ENCODE peak calls at places on chromosome 14, in nine cellular contexts. P is spleen, Y is HepG2, N is tibial artery, M is A673, L is IMR-90, D is lower lobe of right lung, Q is K562, G is transverse colon. H is an unnamed sample.

GRCh38 chr14:69610020-69610858 is 1.2 kb upstream of the SUSD6 start:
- DNase-seq in G (no peak), Y (no peak), Q (no peak), D (no peak), N (no peak), L (no peak), M (no peak), P (no peak), H (no peak)

GRCh38 chr14:23047042-23047634 is 5.1 kb downstream of the PSMB11 start:
- DNase-seq in L (no peak), P (no peak), G (no peak), Y (no peak), M (peak; percentile 30), D (no peak), N (no peak), Q (no peak), H (no peak)

GRCh38 chr14:97441740-97442362 is 644.7 kb downstream of the VRK1 start:
- DNase-seq in L (no peak), Q (no peak), N (no peak), Y (no peak), P (no peak), D (no peak), G (no peak), M (peak; percentile 19), H (no peak)

GRCh38 chr14:75470238-75470797 is 42.5 kb downstream of the JDP2 start:
- DNase-seq in M (no peak), Y (no peak), Q (no peak), N (no peak), P (no peak), G (peak; percentile 52), L (no peak), D (peak; percentile 61), H (no peak)

GRCh38 chr14:43410631-43411030 is 1096.5 kb downstream of the FSCB start:
- DNase-seq in M (no peak), N (no peak), L (no peak), P (peak; percentile 48), Y (no peak), G (no peak), Q (no peak), D (no peak), H (no peak)

GRCh38 chr14:69670093-69670492 is 58.7 kb downstream of the SUSD6 start:
- DNase-seq in P (no peak), D (no peak), N (no peak), L (no peak), G (no peak), Y (no peak), Q (no peak), M (no peak), H (no peak)

GRCh38 chr14:36505892-36506731 is 13.9 kb downstream of the NKX2-1 start:
- DNase-seq in Y (no peak), N (no peak), Q (no peak), M (no peak), D (peak; percentile 69), G (no peak), P (no peak), L (no peak), H (no peak)

GRCh38 chr14:26200675-26201074 is 397.2 kb downstream of the NOVA1 start:
- DNase-seq in M (no peak), N (no peak), D (no peak), Q (no peak), L (peak; percentile 17), Y (no peak), G (no peak), P (no peak), H (no peak)

GRCh38 chr14:40911161-40911560 is 695.5 kb upstream of the LRFN5 start:
- DNase-seq in P (no peak), G (no peak), N (no peak), D (no peak), M (no peak), Q (no peak), Y (no peak), L (no peak), H (no peak)

GRCh38 chr14:75578786-75579781 is 664 bp downstream of the FLVCR2 start:
- DNase-seq in P (peak; percentile 78), D (peak; percentile 52), Y (peak; percentile 31), M (no peak), Q (no peak), N (peak; percentile 72), G (peak; percentile 80), L (peak; percentile 31), H (peak; percentile 29)

GRCh38 chr14:71163842-71164500 is 256.7 kb downstream of the PCNX1 start:
- DNase-seq in Y (no peak), G (no peak), M (no peak), D (no peak), N (no peak), P (no peak), Q (no peak), L (no peak), H (no peak)

GRCh38 chr14:92717571-92718042 is 30.8 kb downstream of the LGMN start:
- DNase-seq in P (no peak), M (no peak), Y (no peak), D (no peak), L (no peak), N (no peak), Q (no peak), G (no peak), H (no peak)

GRCh38 chr14:58656671-58657411 is 19.1 kb downstream of the DACT1 start:
- DNase-seq in N (no peak), P (no peak), L (no peak), Q (no peak), G (no peak), D (no peak), M (no peak), Y (no peak), H (no peak)

GRCh38 chr14:73168274-73168673 is 32.0 kb downstream of the PSEN1 start:
- DNase-seq in L (no peak), P (no peak), M (no peak), Q (no peak), D (no peak), N (no peak), G (no peak), Y (no peak), H (no peak)

GRCh38 chr14:20606190-20606901 is 15.2 kb upstream of the RNASE12 start:
- DNase-seq in D (no peak), G (peak; percentile 54), M (peak; percentile 60), P (no peak), N (no peak), L (peak; percentile 34), Q (no peak), Y (peak; percentile 79), H (peak; percentile 30)

GRCh38 chr14:51554953-51555352 is 96.8 kb upstream of the FRMD6 start:
- DNase-seq in L (peak; percentile 72), Q (no peak), G (no peak), D (no peak), Y (no peak), M (no peak), P (no peak), N (no peak), H (peak; percentile 7)

GRCh38 chr14:30005114-30005698 is 77.6 kb upstream of the PRKD1 start:
- DNase-seq in D (no peak), Y (peak; percentile 62), G (no peak), L (peak; percentile 89), P (no peak), Q (peak; percentile 6), N (no peak), M (peak; percentile 77), H (no peak)

GRCh38 chr14:69685716-69686115 is 74.3 kb downstream of the SUSD6 start:
- DNase-seq in N (peak; percentile 77), G (peak; percentile 69), P (no peak), Q (no peak), Y (peak; percentile 62), L (peak; percentile 58), M (no peak), D (peak; percentile 84), H (peak; percentile 76)

DNA sequence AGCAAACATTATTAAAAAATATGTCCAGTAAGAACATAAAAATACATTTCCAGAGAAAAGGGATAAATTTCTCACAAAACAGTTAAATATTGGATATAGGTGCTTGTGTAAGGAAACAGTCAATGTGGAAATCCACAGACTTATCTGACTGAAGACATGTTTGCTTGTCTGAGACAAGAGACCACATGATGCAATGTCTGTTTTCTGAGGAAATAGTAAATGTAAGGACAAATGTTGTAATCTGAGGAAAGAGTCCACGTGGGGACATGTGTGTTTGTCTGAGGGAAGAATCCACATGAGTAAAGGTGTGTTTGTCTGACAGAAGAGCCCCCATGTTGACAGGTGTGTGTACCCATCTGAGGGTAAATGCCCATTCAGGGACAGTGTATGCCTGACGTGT is 1093.2 kb downstream of the TMEM121 start:
- DNase-seq in P (no peak), L (no peak), M (no peak), N (no peak), G (no peak), D (no peak), Y (no peak), Q (no peak), H (no peak)
- H3K9me3 ChIP-seq in P (no peaks in the 10 kb centered on the region), L (peaks cover 20% of the 10 kb centered on the region), M (no peaks in the 10 kb centered on the region), N (no peaks in the 10 kb centered on the region), G (no peaks in the 10 kb centered on the region), D (no peaks in the 10 kb centered on the region), Y (peaks cover 14% of the 10 kb centered on the region), Q (no peaks in the 10 kb centered on the region), H (no peaks in the 10 kb centered on the region)

DNA sequence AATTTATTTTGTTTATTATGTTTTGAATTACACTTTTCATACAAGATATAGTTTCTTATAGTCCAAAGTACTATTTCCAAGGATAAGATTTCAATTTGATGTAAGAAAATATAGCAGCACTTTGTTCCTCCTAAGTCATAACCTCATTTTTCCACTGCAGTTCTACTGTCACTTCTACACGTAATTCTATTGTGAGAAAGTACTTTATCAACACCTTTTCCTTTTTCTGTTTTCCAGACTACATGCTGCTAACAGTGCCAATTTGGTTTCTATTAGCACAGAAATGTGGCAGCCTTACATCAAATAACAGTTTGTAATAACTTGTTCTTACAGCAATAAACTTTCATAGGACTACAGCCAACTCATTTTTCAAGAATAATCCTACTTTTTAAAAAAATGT is 45.0 kb downstream of the RPS6KA5 start:
- DNase-seq in M (no peak), D (no peak), N (no peak), Y (no peak), Q (no peak), G (no peak), P (no peak), L (no peak), H (no peak)
- H3K27ac ChIP-seq in M (no peak overlapping the region), D (no peak overlapping the region), N (no peak overlapping the region), Y (no peak overlapping the region), Q (no peak overlapping the region), G (no peak overlapping the region), P (no peak overlapping the region), L (no peak overlapping the region), H (no peak overlapping the region)

GRCh38 chr14:105902131-105902898 is 375.9 kb downstream of the TMEM121 start:
- DNase-seq in Q (no peak), M (no peak), G (no peak), L (no peak), P (no peak), D (no peak), N (no peak), Y (no peak), H (no peak)
- H3K9me3 ChIP-seq in Q (no peaks in the 10 kb centered on the region), M (no peaks in the 10 kb centered on the region), G (no peaks in the 10 kb centered on the region), L (peaks cover 47% of the 10 kb centered on the region), P (no peaks in the 10 kb centered on the region), D (no peaks in the 10 kb centered on the region), N (no peaks in the 10 kb centered on the region), Y (no peaks in the 10 kb centered on the region), H (no peaks in the 10 kb centered on the region)

GRCh38 chr14:56304456-56304855 is 186.2 kb downstream of the PELI2 start:
- DNase-seq in M (no peak), P (no peak), Q (no peak), Y (no peak), N (no peak), L (no peak), D (no peak), G (no peak), H (no peak)

GRCh38 chr14:56310643-56311042 is 192.4 kb downstream of the PELI2 start:
- DNase-seq in Y (no peak), L (peak; percentile 59), M (no peak), N (no peak), G (no peak), D (no peak), P (no peak), Q (no peak), H (peak; percentile 76)

GRCh38 chr14:56309198-56309597 is 191.0 kb downstream of the PELI2 start:
- DNase-seq in D (no peak), N (no peak), Y (no peak), L (no peak), Q (no peak), G (no peak), P (no peak), M (no peak), H (no peak)
- H3K27ac ChIP-seq in D (no peak overlapping the region), N (peak overlapping the region; percentile 60), Y (no peak overlapping the region), L (no peak overlapping the region), Q (no peak overlapping the region), G (no peak overlapping the region), P (no peak overlapping the region), M (no peak overlapping the region), H (no peak overlapping the region)

H was measured in adrenal gland.